ENCODE peak calls at places on chromosomes 2 and 18, in eight cellular contexts. I is cardiac septum; C is hypothalamus; V is GM20000; S is GM23338; K is activated gamma-delta T cell treated with Interleukin-2 at 50 U/mL for 16 hours; D is upper lobe of right lung; Y is effector memory CD8-positive, alpha-beta T cell. R is an unnamed sample.

GRCh38 chr18:5879479-5879882 is 15.8 kb downstream of the TMEM200C start:
- DNase-seq in I (no peak), C (no peak), V (peak; percentile 26), S (peak; percentile 43), K (no peak), D (no peak), Y (no peak), R (peak; percentile 32)

GRCh38 chr2:106120432-106120831 is 73.7 kb downstream of the UXS1 start:
- DNase-seq in I (no peak), C (no peak), V (no peak), S (no peak), K (no peak), D (no peak), Y (no peak), R (no peak)

GRCh38 chr2:101355561-101356130 is 31.7 kb downstream of the CREG2 start:
- DNase-seq in I (no peak), C (no peak), V (no peak), S (no peak), K (no peak), D (no peak), Y (no peak), R (peak; percentile 84)

GRCh38 chr2:235766206-235766794 is 272.5 kb downstream of the AGAP1 start:
- DNase-seq in I (no peak), C (peak; percentile 48), V (peak; percentile 84), S (peak; percentile 88), K (peak; percentile 54), D (no peak), Y (peak; percentile 53), R (peak; percentile 61)

GRCh38 chr2:181106789-181107418 is 126.5 kb downstream of the UBE2E3 start:
- DNase-seq in I (no peak), C (no peak), V (peak; percentile 63), S (peak; percentile 43), K (no peak), D (no peak), Y (no peak), R (peak; percentile 91)

GRCh38 chr2:23505984-23506380 is 121.0 kb downstream of the KLHL29 start:
- DNase-seq in I (no peak), C (no peak), V (no peak), S (no peak), K (no peak), D (no peak), Y (no peak), R (peak; percentile 77)

GRCh38 chr2:44136186-44136585 is 32.5 kb upstream of the PPM1B start:
- DNase-seq in I (no peak), C (no peak), V (no peak), S (peak; percentile 66), K (no peak), D (no peak), Y (no peak), R (peak; percentile 48)

GRCh38 chr2:25127631-25128030 is 40.7 kb downstream of the POMC start:
- DNase-seq in I (no peak), C (no peak), V (no peak), S (no peak), K (no peak), D (no peak), Y (no peak), R (no peak)

GRCh38 chr2:88177556-88177955 is 7.4 kb downstream of the THNSL2 start:
- DNase-seq in I (no peak), C (no peak), V (no peak), S (no peak), K (no peak), D (no peak), Y (no peak), R (peak; percentile 63)

GRCh38 chr18:61993831-61994230 is 101.0 kb upstream of the RNF152 start:
- DNase-seq in I (no peak), C (no peak), V (no peak), S (no peak), K (no peak), D (no peak), Y (no peak), R (peak; percentile 35)

GRCh38 chr2:2229898-2230817 is 100.9 kb downstream of the MYT1L start:
- DNase-seq in I (no peak), C (peak; percentile 3), V (no peak), S (no peak), K (no peak), D (no peak), Y (no peak), R (peak; percentile 4)

GRCh38 chr2:37896319-37896718 is 28.8 kb upstream of the RMDN2 start:
- DNase-seq in I (no peak), C (no peak), V (no peak), S (peak; percentile 61), K (no peak), D (no peak), Y (no peak), R (no peak)

GRCh38 chr2:173997269-173997668 is 32.1 kb upstream of the SP3 start:
- DNase-seq in I (peak; percentile 94), C (peak; percentile 55), V (peak; percentile 48), S (no peak), K (no peak), D (peak; percentile 90), Y (no peak), R (peak; percentile 15)

GRCh38 chr2:190365499-190366204 is 22.3 kb downstream of the INPP1 start:
- DNase-seq in I (no peak), C (no peak), V (no peak), S (no peak), K (no peak), D (no peak), Y (no peak), R (no peak)

GRCh38 chr18:78242307-78242643 is 737.3 kb upstream of the SALL3 start:
- DNase-seq in I (no peak), C (no peak), V (no peak), S (no peak), K (no peak), D (no peak), Y (no peak), R (peak; percentile 39)

GRCh38 chr2:209681201-209681735 is 90.4 kb upstream of the UNC80 start:
- DNase-seq in I (no peak), C (no peak), V (no peak), S (no peak), K (no peak), D (no peak), Y (no peak), R (peak; percentile 61)

GRCh38 chr2:218218409-218219185 is 1.6 kb downstream of the ARPC2 start:
- DNase-seq in I (no peak), C (no peak), V (peak; percentile 75), S (no peak), K (no peak), D (no peak), Y (no peak), R (peak; percentile 97)

GRCh38 chr18:49812321-49813070 is 837 bp downstream of the ACAA2 start:
- DNase-seq in I (no peak), C (no peak), V (no peak), S (no peak), K (no peak), D (no peak), Y (no peak), R (peak; percentile 16)

GRCh38 chr2:235654115-235654514 is 160.3 kb downstream of the AGAP1 start:
- DNase-seq in I (no peak), C (no peak), V (no peak), S (no peak), K (no peak), D (no peak), Y (no peak), R (no peak)

GRCh38 chr2:98829586-98830270 is 98.8 kb upstream of the MGAT4A start:
- DNase-seq in I (no peak), C (no peak), V (no peak), S (no peak), K (no peak), D (no peak), Y (no peak), R (no peak)

GRCh38 chr2:216850665-216851327 is 9.1 kb downstream of the TNP1 start:
- DNase-seq in I (no peak), C (no peak), V (no peak), S (no peak), K (no peak), D (no peak), Y (no peak), R (no peak)

GRCh38 chr2:161771148-161771547 is 146.9 kb downstream of the SLC4A10 start:
- DNase-seq in I (no peak), C (no peak), V (no peak), S (no peak), K (no peak), D (no peak), Y (no peak), R (no peak)

R was measured in bronchial epithelial cell.